ENCODE peak calls at places on chromosome 7, in nine cellular contexts. A is GF-D8; R is stimulated activated CD8-positive, alpha-beta memory T cell treated with anti-CD3 and anti-CD28 coated beads, Interleukin-7, amount 100 ng/mL, for 4 hours; J is kidney; Z is dorsolateral prefrontal cortex; X is lower lobe of right lung; E is neuronal stem cell; I is sciatic nerve; C is SK-N-DZ. U is an unnamed sample.

GRCh38 chr7:130065500-130066152 is 4.7 kb upstream of the KLHDC10 start:
- DNase-seq in A (no peak), R (no peak), J (no peak), Z (no peak), X (no peak), E (no peak), I (no peak), C (no peak), U (no peak)

GRCh38 chr7:158891922-158892321 is 35.6 kb downstream of the DYNC2I1 start:
- DNase-seq in A (no peak), R (no peak), J (no peak), Z (no peak), X (no peak), E (no peak), I (no peak), C (no peak), U (no peak)

GRCh38 chr7:100211342-100211780 is 8.4 kb upstream of the PVRIG start:
- DNase-seq in A (no peak), R (peak), J (no peak), Z (no peak), X (no peak), E (no peak), I (no peak), C (no peak), U (no peak)

GRCh38 chr7:2555121-2556052 is at the start of gene BRAT1:
- DNase-seq in A (peak), R (peak), J (peak), Z (peak), X (peak), E (peak), I (peak), C (peak), U (peak)

GRCh38 chr7:132742152-132742551 is 165.9 kb upstream of the PLXNA4 start:
- DNase-seq in A (no peak), R (no peak), J (no peak), Z (no peak), X (peak), E (no peak), I (no peak), C (no peak), U (no peak)

GRCh38 chr7:134865001-134865845 is 85.8 kb downstream of the CALD1 start:
- DNase-seq in A (no peak), R (peak), J (no peak), Z (no peak), X (no peak), E (no peak), I (no peak), C (no peak), U (no peak)

GRCh38 chr7:2043316-2044039 is 189.3 kb downstream of the MAD1L1 start:
- DNase-seq in A (no peak), R (no peak), J (peak), Z (peak), X (peak), E (no peak), I (peak), C (no peak), U (no peak)

GRCh38 chr7:112481833-112482669 is 1.3 kb downstream of the LSMEM1 start:
- DNase-seq in A (no peak), R (no peak), J (peak), Z (no peak), X (no peak), E (no peak), I (no peak), C (peak), U (no peak)

GRCh38 chr7:73716318-73716890 is 3.1 kb downstream of the STX1A start:
- DNase-seq in A (no peak), R (no peak), J (no peak), Z (no peak), X (no peak), E (no peak), I (no peak), C (no peak), U (no peak)

GRCh38 chr7:127865466-127865865 is 165.8 kb downstream of the LRRC4 start:
- DNase-seq in A (no peak), R (no peak), J (no peak), Z (no peak), X (no peak), E (no peak), I (no peak), C (no peak), U (no peak)

GRCh38 chr7:125924037-125924436 is 994.4 kb upstream of the POT1 start:
- DNase-seq in A (no peak), R (no peak), J (no peak), Z (no peak), X (no peak), E (no peak), I (no peak), C (no peak), U (no peak)

GRCh38 chr7:106617860-106618259 is 43.1 kb downstream of the CCDC71L start:
- DNase-seq in A (no peak), R (no peak), J (no peak), Z (no peak), X (no peak), E (no peak), I (no peak), C (no peak), U (no peak)

GRCh38 chr7:142797342-142797798 is 26.6 kb downstream of the PRSS2 start:
- DNase-seq in A (no peak), R (no peak), J (peak), Z (no peak), X (no peak), E (no peak), I (no peak), C (no peak), U (no peak)

GRCh38 chr7:129952164-129952652 is 552 bp downstream of the UBE2H start:
- DNase-seq in A (peak), R (no peak), J (peak), Z (peak), X (peak), E (no peak), I (peak), C (no peak), U (no peak)

GRCh38 chr7:78479348-78479747 is 680.8 kb downstream of the PHTF2 start:
- DNase-seq in A (no peak), R (no peak), J (no peak), Z (no peak), X (no peak), E (no peak), I (no peak), C (no peak), U (no peak)

U was measured in SK-N-MC.